ENCODE peak calls at places on chromosomes 7 and 10, in eight cellular contexts. V is prostate gland, N is HCT116, M is Peyer's patch, L is esophagus muscularis mucosa, U is tibial nerve, X is sigmoid colon, O is transverse colon. K is an unnamed sample.

GRCh38 chr7:32091608-32092210 is 21.5 kb upstream of the PDE1C start:
- DNase-seq in L (no peak), X (no peak), O (no peak), U (no peak), N (no peak), V (no peak), M (no peak), K (no peak)

GRCh38 chr7:104852386-104852785 is 161.6 kb upstream of the KMT2E start:
- DNase-seq in M (no peak), O (no peak), L (no peak), X (no peak), U (no peak), N (no peak), V (no peak), K (no peak)

GRCh38 chr10:78829570-78829969 is 239.2 kb upstream of the ZMIZ1 start:
- DNase-seq in N (no peak), U (no peak), V (no peak), O (no peak), M (no peak), L (no peak), X (no peak), K (no peak)

GRCh38 chr7:16780586-16780985 is 24.2 kb downstream of the AGR2 start:
- DNase-seq in L (no peak), M (no peak), V (no peak), U (no peak), O (no peak), N (no peak), X (no peak), K (no peak)

GRCh38 chr7:2651336-2651735 is 19.6 kb downstream of the TTYH3 start:
- DNase-seq in O (no peak), N (no peak), X (no peak), U (no peak), V (no peak), L (no peak), M (no peak), K (no peak)

GRCh38 chr7:102279537-102280400 is 6.9 kb upstream of the SH2B2 start:
- DNase-seq in M (peak), V (no peak), N (peak), L (no peak), U (no peak), O (peak), X (no peak), K (peak)

GRCh38 chr7:131111081-131111576 is 216.5 kb upstream of the MKLN1 start:
- DNase-seq in N (no peak), O (peak), U (peak), L (no peak), X (no peak), V (peak), M (no peak), K (no peak)

GRCh38 chr10:24034571-24034970 is 174.4 kb upstream of the KIAA1217 start:
- DNase-seq in L (no peak), X (no peak), N (no peak), M (no peak), O (no peak), V (no peak), U (no peak), K (no peak)

GRCh38 chr7:77290425-77290824 is 90.8 kb upstream of the FGL2 start:
- DNase-seq in N (no peak), O (no peak), M (no peak), U (no peak), L (no peak), X (no peak), V (no peak), K (no peak)

GRCh38 chr7:43590862-43591550 is 8.1 kb downstream of the STK17A start:
- DNase-seq in N (no peak), U (no peak), V (no peak), M (no peak), O (no peak), L (no peak), X (no peak), K (no peak)

GRCh38 chr10:99551158-99551557 is 18.4 kb downstream of the NKX2-3 start:
- DNase-seq in L (no peak), M (peak), X (peak), O (peak), N (no peak), U (no peak), V (no peak), K (no peak)

GRCh38 chr7:118418433-118418832 is 193.9 kb downstream of the ANKRD7 start:
- DNase-seq in M (no peak), V (no peak), X (no peak), N (no peak), O (no peak), L (no peak), U (no peak), K (no peak)

GRCh38 chr10:6018422-6018821 is 41.1 kb upstream of the IL15RA start:
- DNase-seq in L (peak), M (no peak), N (no peak), O (no peak), U (no peak), V (no peak), X (peak), K (no peak)

GRCh38 chr10:89684604-89685003 is 16.8 kb upstream of the KIF20B start:
- DNase-seq in V (no peak), X (no peak), U (no peak), N (no peak), O (no peak), L (no peak), M (no peak), K (no peak)

GRCh38 chr7:28151965-28152364 is 28.6 kb downstream of the JAZF1 start:
- DNase-seq in O (no peak), M (no peak), N (no peak), U (no peak), X (no peak), V (no peak), L (no peak), K (no peak)

GRCh38 chr7:103689262-103689661 is 243.3 kb upstream of the SLC26A5 start:
- DNase-seq in N (no peak), M (no peak), V (no peak), U (no peak), O (no peak), X (no peak), L (no peak), K (no peak)

GRCh38 chr7:155277385-155277994 is 20.2 kb upstream of the INSIG1 start:
- DNase-seq in L (no peak), V (no peak), X (no peak), M (no peak), O (no peak), N (no peak), U (no peak), K (no peak)

GRCh38 chr10:119917777-119918176 is 25.2 kb downstream of the SEC23IP start:
- DNase-seq in U (no peak), M (no peak), V (no peak), O (no peak), N (no peak), X (no peak), L (no peak), K (no peak)

GRCh38 chr7:84216477-84216876 is 21.9 kb upstream of the SEMA3A start:
- DNase-seq in O (no peak), U (no peak), N (no peak), V (no peak), L (no peak), M (no peak), X (no peak), K (no peak)

GRCh38 chr10:131982796-131983195 is 1.1 kb upstream of the BNIP3 start:
- DNase-seq in O (no peak), N (no peak), U (no peak), L (no peak), V (peak), X (no peak), M (no peak), K (no peak)

GRCh38 chr7:48035967-48036478 is 680 bp downstream of the C7orf57 start:
- DNase-seq in O (peak), N (no peak), V (no peak), X (peak), U (no peak), M (no peak), L (no peak), K (no peak)

GRCh38 chr10:130686680-130687300 is 550.6 kb downstream of the GLRX3 start:
- DNase-seq in M (no peak), O (no peak), L (no peak), N (no peak), X (no peak), U (no peak), V (no peak), K (no peak)

GRCh38 chr10:75408911-75409885 is 7.6 kb upstream of the ZNF503 start:
- DNase-seq in M (no peak), O (peak), X (peak), L (no peak), V (peak), U (peak), N (no peak), K (peak)

GRCh38 chr7:121459148-121459547 is 63.0 kb upstream of the FAM3C start:
- DNase-seq in N (no peak), V (no peak), X (no peak), O (no peak), U (no peak), L (no peak), M (no peak), K (no peak)

GRCh38 chr10:380313-380955 is 245.2 kb downstream of the ZMYND11 start:
- DNase-seq in X (peak), V (no peak), O (no peak), U (no peak), M (no peak), L (no peak), N (no peak), K (no peak)

GRCh38 chr10:121437596-121437995 is 160.6 kb downstream of the FGFR2 start:
- DNase-seq in X (peak), U (no peak), M (no peak), N (no peak), O (peak), V (no peak), L (no peak), K (no peak)

GRCh38 chr10:62812672-62813439 is 3.3 kb downstream of the EGR2 start:
- DNase-seq in N (no peak), V (no peak), M (no peak), X (no peak), L (no peak), O (no peak), U (no peak), K (no peak)

GRCh38 chr7:55254596-55255500 is 110.3 kb upstream of the LANCL2 start:
- DNase-seq in M (peak), O (peak), X (peak), U (peak), V (peak), L (no peak), N (peak), K (peak)

GRCh38 chr10:115417585-115418265 is 324.6 kb downstream of the ATRNL1 start:
- DNase-seq in L (no peak), M (no peak), N (peak), V (peak), U (no peak), O (peak), X (peak), K (peak)

GRCh38 chr10:119306514-119306951 is 99.2 kb downstream of the GRK5 start:
- DNase-seq in N (no peak), V (no peak), X (no peak), U (no peak), L (no peak), O (peak), M (peak), K (no peak)

GRCh38 chr10:17051851-17052250 is 77.8 kb downstream of the CUBN start:
- DNase-seq in V (no peak), O (no peak), N (no peak), L (no peak), X (no peak), M (no peak), U (no peak), K (no peak)
- TF ChIP-seq POLR2A in V (no peak), O (no peak), N (no peak), L (no peak), X (no peak), M (no peak), U (no peak), K (no peak)

DNA sequence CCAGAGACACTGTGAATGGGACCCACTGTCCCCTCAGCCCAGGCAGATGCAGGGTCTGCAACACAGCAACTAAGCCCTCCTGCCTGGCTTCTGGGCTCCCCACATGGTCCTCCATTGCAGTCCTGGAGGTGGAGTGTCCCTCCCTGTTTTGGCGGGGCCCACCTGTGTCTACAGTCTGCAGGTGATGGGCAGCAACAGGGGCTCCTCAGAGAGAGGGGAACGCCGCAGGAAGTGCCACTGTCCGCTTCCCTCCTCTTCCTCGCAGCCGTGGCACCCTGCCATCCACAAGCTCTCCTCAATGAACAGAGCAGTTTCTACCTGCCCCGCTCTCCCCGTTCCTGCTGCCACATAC is 9.3 kb downstream of the CAMK2G start:
- DNase-seq in O (no peak), U (no peak), N (no peak), M (no peak), X (no peak), V (no peak), L (no peak), K (no peak)
- TF ChIP-seq POLR2A in O (no peak), U (no peak), N (no peak), M (no peak), X (no peak), V (no peak), L (no peak), K (no peak)

DNA sequence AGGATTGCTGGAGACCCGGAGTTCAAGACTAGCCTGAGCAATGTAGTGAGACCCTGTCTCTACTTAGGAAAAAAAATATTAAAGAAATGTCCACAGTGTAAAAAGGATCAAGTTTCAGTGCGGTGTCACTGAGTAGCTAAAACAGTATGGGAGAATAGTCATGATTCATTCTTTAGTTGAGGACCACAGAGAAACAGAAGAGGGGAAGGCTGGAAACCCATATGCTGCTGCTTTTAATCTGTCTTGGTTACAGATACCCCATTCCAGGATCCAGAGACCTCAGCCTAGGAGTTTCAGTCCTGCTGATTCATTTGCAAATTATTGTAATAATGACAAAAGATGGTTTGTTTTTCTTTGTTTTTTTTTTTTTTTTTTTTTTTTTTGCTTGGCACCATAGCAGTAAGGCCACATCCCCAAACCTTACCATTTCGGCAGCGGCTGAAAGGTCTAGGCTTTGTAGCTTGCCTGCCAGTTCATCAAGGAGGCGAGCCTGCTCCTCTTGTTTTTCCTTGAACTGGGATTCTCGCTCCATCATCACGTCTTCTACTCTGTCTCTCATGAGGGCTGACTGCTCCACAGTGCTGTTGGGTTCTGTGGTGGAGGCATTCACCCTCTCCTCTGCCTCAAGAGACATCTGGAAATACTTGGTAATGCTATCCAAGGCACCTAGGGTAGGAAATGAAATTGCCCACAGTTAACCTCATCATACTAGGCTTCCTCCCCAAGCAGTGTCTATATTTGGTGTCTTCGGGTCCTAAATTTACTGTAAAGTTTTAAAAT is 44.2 kb downstream of the DLD start:
- DNase-seq in M (no peak), N (no peak), U (no peak), X (no peak), O (no peak), L (no peak), V (no peak), K (no peak)
- TF ChIP-seq POLR2A in M (no peak), N (no peak), U (no peak), X (no peak), O (no peak), L (no peak), V (no peak), K (no peak)

DNA sequence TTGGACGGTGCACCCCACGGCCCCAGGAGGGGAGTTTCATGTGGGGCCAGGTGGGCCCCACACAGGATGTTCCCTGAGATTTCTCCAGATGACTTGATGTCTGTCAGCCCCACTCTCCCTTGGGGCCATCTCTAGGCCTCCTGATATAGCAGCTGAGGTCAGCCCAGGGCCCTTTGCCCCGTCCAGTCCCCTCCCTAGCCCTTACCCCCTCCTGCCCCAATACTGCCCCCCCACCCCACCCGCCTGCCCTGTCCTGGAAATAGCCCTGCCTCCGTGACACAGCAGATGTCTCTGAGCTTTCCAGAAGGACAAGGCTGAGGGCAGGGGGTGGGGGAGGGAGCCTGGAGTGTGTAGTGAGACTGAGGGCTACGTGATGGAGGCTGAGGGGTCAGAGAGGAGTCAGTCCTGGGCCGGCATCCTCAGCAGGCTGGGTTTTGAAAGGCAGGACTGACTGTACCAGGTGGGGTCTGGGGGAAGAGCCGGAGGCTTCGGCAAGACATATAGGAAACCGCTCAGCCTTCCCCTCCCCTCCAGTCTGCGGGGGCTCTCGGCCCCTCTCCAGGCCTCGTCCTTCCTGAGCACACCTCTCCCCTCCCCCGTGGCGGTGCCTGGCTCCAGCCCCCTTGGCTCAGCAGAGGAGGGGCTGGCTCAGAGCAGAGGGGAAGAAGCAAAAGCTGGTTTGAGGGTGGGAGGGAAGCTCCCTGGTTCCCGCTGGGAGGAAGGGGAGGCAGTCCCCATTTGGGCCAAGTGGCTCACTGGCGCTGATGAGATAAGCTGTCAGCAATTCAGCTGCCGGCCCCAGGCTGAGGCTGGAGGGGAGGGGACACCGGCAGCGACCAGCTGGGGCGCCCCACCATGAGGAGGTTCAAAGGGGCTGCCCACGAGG is 2.0 kb downstream of the FLNC start:
- DNase-seq in X (peak), U (no peak), O (no peak), N (no peak), L (no peak), V (no peak), M (no peak), K (peak)
- TF ChIP-seq POLR2A in X (no peak), U (no peak), O (no peak), N (no peak), L (no peak), V (no peak), M (no peak), K (no peak)

GRCh38 chr7:29193316-29194205 is 1.0 kb upstream of the CHN2 start:
- DNase-seq in V (no peak), X (no peak), N (no peak), U (no peak), L (no peak), M (no peak), O (no peak), K (no peak)
- TF ChIP-seq POLR2A in V (no peak), X (no peak), N (no peak), U (no peak), L (no peak), M (no peak), O (no peak), K (no peak)

GRCh38 chr10:49652416-49653385 is 26.8 kb upstream of the C10orf53 start:
- DNase-seq in N (no peak), L (peak), U (no peak), M (no peak), X (no peak), O (no peak), V (no peak), K (no peak)
- TF ChIP-seq POLR2A in N (no peak), L (no peak), U (no peak), M (no peak), X (no peak), O (no peak), V (no peak), K (no peak)

GRCh38 chr7:139720186-139720585 is 57.6 kb downstream of the HIPK2 start:
- DNase-seq in V (no peak), L (no peak), O (peak), M (peak), U (no peak), N (no peak), X (no peak), K (no peak)
- TF ChIP-seq POLR2A in V (no peak), L (no peak), O (no peak), M (no peak), U (no peak), N (no peak), X (no peak), K (no peak)

K was measured in H54.